ENCODE peak calls at places on chromosomes 11 and 22, in eight cellular contexts. O is HCT116, V is PC-3, Y is neural progenitor cell, C is H9, G is A549, K is mesendoderm, M is neuronal stem cell. T is an unnamed sample.

GRCh38 chr22:26756675-26757293 is 99.4 kb downstream of the MIAT start:
- DNase-seq in C (peak), M (peak), O (peak), K (peak), Y (peak), G (no peak), V (peak), T (peak)

GRCh38 chr11:4839851-4840549 is 9.0 kb downstream of the OR51S1 start:
- DNase-seq in V (no peak), C (peak), K (peak), G (no peak), M (no peak), O (no peak), Y (no peak), T (no peak)

GRCh38 chr22:47043835-47044721 is 281.6 kb downstream of the TBC1D22A start:
- DNase-seq in V (no peak), M (no peak), O (no peak), C (peak), Y (peak), K (no peak), G (no peak), T (peak)

GRCh38 chr11:66228521-66228920 is 39.9 kb upstream of the RAB1B start:
- DNase-seq in Y (no peak), V (no peak), O (no peak), G (no peak), M (no peak), C (peak), K (peak), T (no peak)

GRCh38 chr22:44523981-44524759 is 26.1 kb upstream of the RTL6 start:
- DNase-seq in K (no peak), V (no peak), Y (no peak), C (peak), O (no peak), M (no peak), G (no peak), T (peak)

GRCh38 chr22:20430641-20431519 is 6.7 kb downstream of the SCARF2 start:
- DNase-seq in V (peak), G (peak), O (peak), M (peak), Y (peak), K (peak), C (peak), T (no peak)

GRCh38 chr11:78851883-78852586 is 277.4 kb upstream of the NARS2 start:
- DNase-seq in M (no peak), O (no peak), G (no peak), K (no peak), V (peak), Y (no peak), C (no peak), T (no peak)

GRCh38 chr11:31131760-31132159 is 237.8 kb downstream of the DCDC1 start:
- DNase-seq in C (no peak), K (no peak), O (no peak), G (no peak), Y (no peak), V (no peak), M (no peak), T (no peak)

GRCh38 chr22:44752285-44753188 is at the start of gene ARHGAP8:
- DNase-seq in G (peak), K (peak), Y (peak), O (no peak), C (peak), V (peak), M (no peak), T (no peak)

GRCh38 chr11:69774354-69775162 is 583 bp downstream of the FGF4 start:
- DNase-seq in M (no peak), G (no peak), C (no peak), K (no peak), Y (peak), V (no peak), O (no peak), T (no peak)

DNA sequence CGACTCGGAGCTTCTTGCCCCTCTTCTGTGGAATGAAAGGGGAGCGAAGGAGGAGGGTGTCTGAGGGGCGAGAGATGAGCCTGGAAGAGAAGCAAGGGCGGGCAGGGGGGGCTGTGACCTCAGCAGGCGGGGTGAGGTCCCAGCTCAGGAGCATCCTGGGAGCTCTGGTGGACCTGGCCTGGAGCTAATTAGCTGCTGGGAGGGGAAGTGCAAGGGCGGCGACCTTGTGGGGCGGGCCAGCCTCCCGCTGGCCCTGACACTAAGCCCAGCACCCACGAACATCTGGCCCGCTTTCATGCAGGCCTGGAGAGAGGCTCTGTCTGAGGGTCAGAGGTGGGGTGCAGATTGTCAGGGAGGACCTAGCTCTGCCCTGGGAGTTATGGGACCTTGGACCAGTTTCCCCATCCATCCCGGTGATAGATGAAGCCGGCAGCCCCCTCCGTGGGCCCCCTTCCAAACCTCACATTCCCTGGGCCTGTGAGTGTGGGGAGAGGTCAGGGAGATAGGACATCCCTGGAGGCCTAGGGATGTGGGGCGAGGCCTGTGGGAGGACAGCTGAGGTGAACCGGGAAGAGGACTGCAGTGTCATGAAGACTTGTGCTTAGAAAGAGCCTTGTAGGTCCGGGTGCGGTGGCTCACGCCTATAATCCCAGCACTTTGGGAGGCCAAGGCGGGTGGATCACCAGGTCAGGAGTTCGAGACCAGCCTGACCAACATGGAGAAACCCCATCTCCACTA is 28.5 kb upstream of the CD82 start:
- DNase-seq in V (no peak), O (no peak), Y (no peak), M (no peak), K (no peak), G (no peak), C (no peak), T (no peak)
- H3K4me2 ChIP-seq in V (no peak), O (no peak), Y (no peak), M (no peak), K (no peak), G (no peak), C (no peak), T (no peak)

DNA sequence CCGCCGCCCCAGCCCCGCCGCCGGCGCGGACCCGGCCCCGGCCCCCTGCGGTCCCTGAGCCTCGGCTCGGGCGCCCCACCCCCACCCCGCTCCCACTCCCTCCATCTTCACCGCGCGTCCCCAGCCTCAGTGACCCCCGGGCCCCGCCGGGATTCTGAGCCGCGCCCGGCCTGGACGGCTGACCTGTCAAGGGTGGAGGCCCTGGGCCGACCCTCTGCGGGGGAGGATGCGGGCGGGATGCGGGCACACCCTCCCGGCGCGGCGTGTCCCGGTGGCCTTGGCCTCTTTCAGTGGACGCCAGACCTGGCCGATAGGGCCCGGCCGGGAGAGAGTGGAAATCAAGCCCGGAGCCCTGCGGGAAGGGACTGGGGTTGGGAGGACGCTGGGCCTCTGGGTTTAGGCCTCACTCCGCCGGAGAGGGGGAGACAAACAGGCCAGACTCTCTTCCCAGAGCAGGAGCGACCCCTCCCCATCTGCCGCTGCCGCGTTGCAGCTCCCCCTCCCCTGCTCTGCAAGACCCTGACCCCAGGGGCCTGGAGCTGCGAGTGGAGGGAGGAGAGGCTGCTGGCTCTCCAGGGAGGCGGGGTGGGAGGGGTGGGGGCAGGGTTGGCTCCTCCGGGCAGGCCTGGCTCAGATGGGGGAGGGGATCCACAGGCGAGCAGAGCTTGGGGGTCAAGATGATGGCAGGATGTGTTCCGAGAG is 525 bp downstream of the MAPK8IP2 start:
- DNase-seq in Y (no peak), C (no peak), G (no peak), V (no peak), K (no peak), O (no peak), M (no peak), T (no peak)
- H3K4me2 ChIP-seq in Y (peak), C (peak), G (peak), V (no peak), K (no peak), O (peak), M (peak), T (no peak)

DNA sequence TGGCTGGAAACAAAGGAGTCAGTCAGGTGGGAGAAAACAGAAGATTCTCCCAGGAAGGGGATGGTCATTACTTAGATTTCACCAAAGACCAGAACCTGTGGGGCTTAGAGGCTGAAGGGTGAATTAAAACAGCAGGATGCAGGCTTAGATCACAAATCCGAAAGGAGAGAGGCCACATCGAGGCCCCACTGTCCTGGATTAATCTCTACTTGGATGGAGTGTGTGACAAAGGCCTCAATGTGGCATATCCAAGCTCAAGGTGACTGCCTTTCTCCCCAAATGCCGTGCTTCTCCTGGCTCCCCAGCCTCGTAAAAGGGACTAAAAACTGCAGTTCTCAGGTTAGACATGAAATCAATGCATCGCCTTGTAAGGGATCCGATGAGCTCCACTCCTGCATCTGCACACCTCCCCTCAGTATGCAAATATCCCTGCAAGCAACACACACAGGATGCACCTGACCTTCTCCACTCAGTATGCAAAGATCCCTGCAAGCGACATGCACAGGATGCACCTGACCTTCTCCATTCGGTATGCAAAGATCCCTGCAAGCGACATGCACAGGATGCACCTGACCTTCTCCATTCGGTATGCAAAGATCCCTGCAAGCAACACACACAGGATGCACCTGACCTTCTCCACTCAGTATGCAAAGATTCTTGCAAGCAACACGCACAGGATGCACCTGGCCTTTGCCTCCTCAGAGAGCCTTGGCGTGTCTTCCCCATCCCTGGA is 447.4 kb downstream of the BRD1 start:
- DNase-seq in M (no peak), G (no peak), C (no peak), Y (no peak), O (no peak), V (no peak), K (no peak), T (no peak)
- H3K4me2 ChIP-seq in M (no peak), G (no peak), C (no peak), Y (no peak), O (no peak), V (no peak), K (no peak), T (no peak)

GRCh38 chr11:76491644-76492043 is 46.8 kb downstream of the EMSY start:
- DNase-seq in G (peak), Y (no peak), M (no peak), K (peak), V (peak), C (no peak), O (no peak), T (no peak)
- H3K4me2 ChIP-seq in G (no peak), Y (no peak), M (no peak), K (no peak), V (no peak), C (no peak), O (no peak), T (no peak)

DNA sequence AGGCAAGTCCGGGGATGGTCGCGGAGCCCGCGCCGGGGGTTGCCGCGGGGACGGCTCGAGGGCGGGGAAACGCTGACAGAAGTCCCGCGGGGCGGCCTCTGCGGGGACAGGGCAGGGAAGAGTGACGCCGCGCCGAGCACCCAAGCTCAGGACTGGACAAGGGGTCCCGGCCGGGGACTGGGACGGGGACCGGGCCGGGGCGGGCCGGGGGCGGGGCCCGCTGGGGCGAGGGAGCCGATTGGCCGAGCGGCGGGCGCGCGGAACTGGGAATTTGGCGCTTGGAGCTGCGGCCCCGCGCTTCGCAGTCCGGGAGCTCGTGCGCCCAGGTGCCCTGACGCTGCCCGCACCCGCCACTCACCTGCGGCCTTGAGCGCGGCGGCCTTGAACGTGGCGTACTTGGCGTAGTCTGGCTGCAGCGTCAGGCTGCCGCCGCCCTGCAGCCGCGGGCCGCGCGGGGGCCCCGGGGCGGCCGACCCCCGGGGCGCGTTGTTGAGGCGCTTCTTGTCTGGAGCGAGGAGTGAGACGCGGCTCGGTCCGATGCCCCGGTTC is 4.8 kb downstream of the SHISA8 start:
- DNase-seq in Y (peak), O (no peak), M (no peak), G (no peak), V (no peak), K (peak), C (peak), T (no peak)
- H3K4me2 ChIP-seq in Y (peak), O (no peak), M (peak), G (no peak), V (peak), K (no peak), C (peak), T (peak)

DNA sequence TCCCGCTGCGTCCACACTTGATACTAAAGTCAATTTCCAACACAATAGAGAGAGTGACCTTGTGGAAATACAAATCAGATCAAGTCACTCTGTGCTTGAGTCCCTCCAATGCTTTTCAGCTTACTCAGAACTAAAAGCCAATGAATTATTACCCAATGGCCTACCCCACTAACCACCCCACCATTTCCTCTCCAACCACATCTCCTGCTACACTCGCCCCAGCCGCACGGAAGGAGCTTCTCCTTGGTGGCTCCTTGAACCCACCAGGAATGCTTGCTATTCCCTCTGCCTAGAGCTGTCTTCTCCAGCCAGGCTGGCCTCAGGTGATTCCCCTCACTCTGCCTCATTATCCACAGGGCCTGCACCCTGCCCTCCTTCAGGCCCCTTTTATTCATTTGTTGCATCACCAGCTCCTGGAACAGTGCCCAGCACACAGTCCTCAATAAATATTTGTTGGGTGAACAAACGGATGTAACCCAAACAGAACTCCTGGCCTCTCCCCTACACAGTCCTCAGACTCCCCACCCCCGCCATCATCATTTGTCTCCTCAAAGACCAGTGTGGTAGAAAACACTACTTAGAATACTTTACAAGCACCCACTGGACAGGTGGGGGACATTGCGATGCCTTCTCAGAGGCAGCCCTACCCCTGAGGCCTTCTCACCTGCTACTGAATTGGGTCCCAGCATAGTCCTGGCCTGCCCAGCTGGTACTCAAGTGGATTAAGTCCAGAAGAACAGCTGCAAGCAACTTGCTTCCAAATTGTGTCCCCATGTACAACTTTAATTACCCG is 12.6 kb downstream of the ABTB2 start:
- DNase-seq in M (no peak), V (peak), C (peak), G (peak), O (peak), Y (no peak), K (no peak), T (peak)
- H3K4me2 ChIP-seq in M (no peak), V (peak), C (no peak), G (peak), O (peak), Y (no peak), K (no peak), T (no peak)

T was measured in IMR-90.